ENCODE peak calls at places on chromosome 17, in nine cellular contexts. B is dermis microvascular lymphatic vessel endothelial cell; W is neuronal stem cell; C is activated T-helper 1 cell treated with anti-CD3 and anti-CD28 coated beads, Interleukin-2, amount 50 U/mL, for 16 hours; L is colonic mucosa; V is stimulated activated CD8-positive, alpha-beta memory T cell treated with anti-CD3 and anti-CD28 coated beads, Interleukin-7, amount 100 ng/mL, for 4 hours; M is skeletal muscle cell; E is HTR-8/SVneo; D is effector CD4-positive, alpha-beta T cell. I is an unnamed sample.

GRCh38 chr17:45394913-45395568 is 37.6 kb downstream of the ARHGAP27 start:
- DNase-seq in B (peak), W (peak), C (no peak), L (peak), V (no peak), M (no peak), E (peak), D (no peak), I (peak)

GRCh38 chr17:35890774-35891155 is 10.6 kb upstream of the CCL5 start:
- DNase-seq in B (no peak), W (no peak), C (no peak), L (peak), V (peak), M (no peak), E (no peak), D (peak), I (no peak)

GRCh38 chr17:83103200-83103937 is 24.0 kb downstream of the METRNL start:
- DNase-seq in B (peak), W (no peak), C (no peak), L (peak), V (no peak), M (peak), E (no peak), D (no peak), I (peak)

GRCh38 chr17:58249270-58250133 is 11.1 kb downstream of the LPO start:
- DNase-seq in B (peak), W (peak), C (peak), L (peak), V (peak), M (no peak), E (peak), D (peak), I (peak)

GRCh38 chr17:47106130-47106529 is 83.0 kb downstream of the CDC27 start:
- DNase-seq in B (no peak), W (no peak), C (no peak), L (no peak), V (no peak), M (no peak), E (no peak), D (no peak), I (no peak)

GRCh38 chr17:72997559-72997958 is 94.9 kb downstream of the SLC39A11 start:
- DNase-seq in B (no peak), W (no peak), C (no peak), L (no peak), V (no peak), M (no peak), E (peak), D (no peak), I (no peak)

GRCh38 chr17:49699967-49700575 is 7.7 kb downstream of the SLC35B1 start:
- DNase-seq in B (no peak), W (no peak), C (no peak), L (no peak), V (no peak), M (no peak), E (no peak), D (no peak), I (no peak)

GRCh38 chr17:40936437-40936971 is 942 bp downstream of the KRT23 start:
- DNase-seq in B (no peak), W (no peak), C (no peak), L (peak), V (no peak), M (no peak), E (no peak), D (no peak), I (peak)

GRCh38 chr17:43723697-43724359 is 34.8 kb downstream of the SOST start:
- DNase-seq in B (peak), W (no peak), C (no peak), L (no peak), V (no peak), M (peak), E (peak), D (no peak), I (peak)

GRCh38 chr17:35795007-35795870 is at the start of gene MMP28:
- DNase-seq in B (peak), W (peak), C (no peak), L (peak), V (peak), M (no peak), E (no peak), D (no peak), I (peak)

GRCh38 chr17:8100149-8100548 is 12.6 kb upstream of the ALOX12B start:
- DNase-seq in B (no peak), W (no peak), C (no peak), L (no peak), V (no peak), M (no peak), E (no peak), D (no peak), I (no peak)

GRCh38 chr17:57009737-57010445 is 32.0 kb downstream of the SCPEP1 start:
- DNase-seq in B (peak), W (peak), C (no peak), L (peak), V (peak), M (peak), E (peak), D (peak), I (peak)

GRCh38 chr17:66214893-66215528 is 14.2 kb downstream of the APOH start:
- DNase-seq in B (no peak), W (no peak), C (no peak), L (no peak), V (no peak), M (no peak), E (no peak), D (no peak), I (no peak)

GRCh38 chr17:68491381-68491849 is 20.8 kb upstream of the PRKAR1A start:
- DNase-seq in B (no peak), W (no peak), C (no peak), L (peak), V (no peak), M (no peak), E (no peak), D (no peak), I (no peak)

GRCh38 chr17:49687878-49688491 is 10.1 kb upstream of the SPOP start:
- DNase-seq in B (peak), W (no peak), C (no peak), L (no peak), V (no peak), M (no peak), E (peak), D (no peak), I (no peak)

GRCh38 chr17:9251273-9251672 is 230.0 kb downstream of the NTN1 start:
- DNase-seq in B (no peak), W (no peak), C (no peak), L (no peak), V (no peak), M (no peak), E (no peak), D (no peak), I (no peak)

GRCh38 chr17:3665834-3666233 is 2.5 kb downstream of the TAX1BP3 start:
- DNase-seq in B (no peak), W (no peak), C (no peak), L (no peak), V (no peak), M (no peak), E (no peak), D (no peak), I (no peak)

GRCh38 chr17:82400206-82400605 is 17.9 kb upstream of the HEXD start:
- DNase-seq in B (no peak), W (no peak), C (no peak), L (no peak), V (no peak), M (no peak), E (no peak), D (no peak), I (no peak)

GRCh38 chr17:17042851-17043667 is 802 bp downstream of the MPRIP start:
- DNase-seq in B (peak), W (peak), C (no peak), L (no peak), V (no peak), M (no peak), E (no peak), D (peak), I (no peak)

GRCh38 chr17:48915459-48916282 is 7.5 kb downstream of the UBE2Z start:
- DNase-seq in B (peak), W (no peak), C (peak), L (no peak), V (peak), M (peak), E (peak), D (peak), I (peak)

GRCh38 chr17:2837147-2837561 is 40.9 kb downstream of the RAP1GAP2 start:
- DNase-seq in B (no peak), W (no peak), C (no peak), L (no peak), V (peak), M (no peak), E (no peak), D (peak), I (no peak)

GRCh38 chr17:40612510-40613244 is 34.9 kb downstream of the SMARCE1 start:
- DNase-seq in B (no peak), W (no peak), C (peak), L (no peak), V (no peak), M (no peak), E (no peak), D (peak), I (peak)

GRCh38 chr17:35315283-35315682 is 58.1 kb downstream of the SLFN11 start:
- DNase-seq in B (peak), W (no peak), C (no peak), L (no peak), V (no peak), M (peak), E (peak), D (no peak), I (peak)

GRCh38 chr17:44820631-44821196 is 9.4 kb downstream of the GJC1 start:
- DNase-seq in B (peak), W (no peak), C (no peak), L (no peak), V (no peak), M (peak), E (peak), D (no peak), I (peak)

GRCh38 chr17:73594025-73594424 is 50.2 kb downstream of the SDK2 start:
- DNase-seq in B (no peak), W (no peak), C (no peak), L (no peak), V (no peak), M (no peak), E (no peak), D (no peak), I (no peak)

GRCh38 chr17:48055531-48056245 is 7.5 kb downstream of the NFE2L1 start:
- DNase-seq in B (peak), W (no peak), C (peak), L (no peak), V (no peak), M (peak), E (no peak), D (no peak), I (peak)

GRCh38 chr17:40561871-40562611 is 3.2 kb downstream of the CCR7 start:
- DNase-seq in B (no peak), W (no peak), C (peak), L (no peak), V (no peak), M (no peak), E (no peak), D (peak), I (peak)

GRCh38 chr17:76371656-76372628 is 12.5 kb upstream of the SPHK1 start:
- DNase-seq in B (peak), W (no peak), C (no peak), L (no peak), V (no peak), M (peak), E (no peak), D (no peak), I (no peak)

GRCh38 chr17:13864551-13864950 is 204.8 kb upstream of the COX10 start:
- DNase-seq in B (no peak), W (no peak), C (no peak), L (no peak), V (no peak), M (peak), E (no peak), D (no peak), I (no peak)

GRCh38 chr17:78789663-78790181 is 7.6 kb upstream of the CYTH1 start:
- DNase-seq in B (no peak), W (no peak), C (no peak), L (peak), V (no peak), M (peak), E (no peak), D (peak), I (no peak)

GRCh38 chr17:30388321-30389179 is 9.8 kb downstream of the CPD start:
- DNase-seq in B (no peak), W (no peak), C (no peak), L (no peak), V (no peak), M (no peak), E (no peak), D (no peak), I (no peak)

GRCh38 chr17:11705111-11705510 is 106.8 kb downstream of the DNAH9 start:
- DNase-seq in B (no peak), W (no peak), C (no peak), L (peak), V (no peak), M (no peak), E (no peak), D (no peak), I (peak)

GRCh38 chr17:40522250-40522960 is 21.0 kb upstream of the TNS4 start:
- DNase-seq in B (no peak), W (no peak), C (no peak), L (no peak), V (no peak), M (peak), E (no peak), D (no peak), I (no peak)

GRCh38 chr17:71068351-71068750 is 899.0 kb downstream of the KCNJ2 start:
- DNase-seq in B (no peak), W (no peak), C (no peak), L (no peak), V (no peak), M (peak), E (no peak), D (no peak), I (no peak)

GRCh38 chr17:43020789-43021738 is 1.1 kb downstream of the VAT1 start:
- DNase-seq in B (peak), W (peak), C (no peak), L (peak), V (no peak), M (no peak), E (peak), D (peak), I (peak)

GRCh38 chr17:66438101-66438500 is 135.7 kb downstream of the PRKCA start:
- DNase-seq in B (no peak), W (no peak), C (no peak), L (no peak), V (no peak), M (no peak), E (no peak), D (no peak), I (no peak)

GRCh38 chr17:58513391-58513912 is 986 bp downstream of the MTMR4 start:
- DNase-seq in B (no peak), W (no peak), C (no peak), L (no peak), V (peak), M (no peak), E (no peak), D (no peak), I (no peak)

I was measured in Calu3.